ENCODE peak calls at places on chromosomes 13 and 19, in six cellular contexts. E, G, P, X, V and J are unnamed samples.

GRCh38 chr19:17944301-17944700 is 11.5 kb downstream of the CCDC124 start:
- DNase-seq in X (peak), P (no peak), E (peak), V (no peak), G (no peak), J (peak)

GRCh38 chr19:13965926-13966683 is 13.8 kb downstream of the DCAF15 start:
- DNase-seq in E (no peak), V (no peak), G (no peak), X (no peak), P (no peak), J (no peak)

GRCh38 chr13:97261254-97262015 is 39.3 kb downstream of the MBNL2 start:
- DNase-seq in G (no peak), X (no peak), P (no peak), E (no peak), V (no peak), J (no peak)

GRCh38 chr19:44718441-44719261 is 19.7 kb downstream of the CEACAM16 start:
- DNase-seq in V (peak), G (no peak), E (peak), P (peak), X (peak), J (no peak)

GRCh38 chr13:77377016-77377415 is 50.1 kb upstream of the MYCBP2 start:
- DNase-seq in E (no peak), G (no peak), P (no peak), V (no peak), X (no peak), J (no peak)

GRCh38 chr19:834216-834615 is 6.6 kb downstream of the AZU1 start:
- DNase-seq in X (no peak), G (no peak), V (no peak), E (no peak), P (no peak), J (no peak)

GRCh38 chr13:51453959-51454703 is 1.3 kb upstream of the INTS6 start:
- DNase-seq in E (peak), X (no peak), V (no peak), P (peak), G (peak), J (no peak)

GRCh38 chr13:80871481-80871880 is 530.6 kb upstream of the SPRY2 start:
- DNase-seq in G (no peak), V (no peak), E (peak), P (no peak), X (no peak), J (no peak)

GRCh38 chr13:106570354-106570822 is 2.5 kb upstream of the ARGLU1 start:
- DNase-seq in V (peak), E (no peak), P (peak), G (peak), X (no peak), J (peak)

GRCh38 chr19:40163541-40164129 is 27.6 kb upstream of the MAP3K10 start:
- DNase-seq in X (no peak), G (no peak), E (no peak), V (no peak), P (no peak), J (no peak)

GRCh38 chr19:51247972-51248371 is 2.9 kb upstream of the SIGLECL1 start:
- DNase-seq in X (no peak), V (no peak), G (no peak), P (no peak), E (no peak), J (no peak)

GRCh38 chr19:2381151-2381822 is 21.2 kb downstream of the TMPRSS9 start:
- DNase-seq in P (no peak), E (peak), X (no peak), V (no peak), G (no peak), J (no peak)

GRCh38 chr13:46575321-46575721 is 22.4 kb downstream of the LRCH1 start:
- DNase-seq in G (no peak), E (no peak), P (no peak), V (no peak), X (no peak), J (no peak)

GRCh38 chr19:6674868-6675305 is 4.9 kb upstream of the TNFSF14 start:
- DNase-seq in G (peak), P (peak), X (peak), E (peak), V (peak), J (peak)

GRCh38 chr13:44221657-44222056 is 152.0 kb upstream of the SERP2 start:
- DNase-seq in V (no peak), E (no peak), P (no peak), X (no peak), G (no peak), J (no peak)

DNA sequence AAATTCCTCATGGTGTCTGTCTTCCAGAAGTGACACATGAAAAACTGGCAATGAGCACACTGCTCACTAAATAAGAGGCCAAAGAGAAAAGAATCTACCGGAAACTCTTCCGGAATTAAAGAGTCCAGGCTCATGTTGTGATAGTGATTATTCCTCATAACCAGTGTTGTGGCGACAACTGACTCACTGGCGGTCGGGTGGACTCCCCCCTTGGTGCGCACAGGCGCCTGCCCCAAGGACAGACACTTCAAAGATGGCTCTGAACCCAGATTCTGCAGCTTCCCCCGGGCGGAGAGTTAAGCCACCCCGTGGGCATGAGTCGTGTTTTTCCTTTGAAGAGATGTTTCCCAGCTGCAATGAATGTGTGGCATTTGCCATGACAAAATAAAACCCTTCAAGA is 10.3 kb downstream of the IL17D start:
- DNase-seq in E (peak), V (peak), G (no peak), X (no peak), P (no peak), J (no peak)
- H3K4me3 ChIP-seq in E (no peak), V (peak), G (no peak), X (no peak), P (no peak), J (no peak)

DNA sequence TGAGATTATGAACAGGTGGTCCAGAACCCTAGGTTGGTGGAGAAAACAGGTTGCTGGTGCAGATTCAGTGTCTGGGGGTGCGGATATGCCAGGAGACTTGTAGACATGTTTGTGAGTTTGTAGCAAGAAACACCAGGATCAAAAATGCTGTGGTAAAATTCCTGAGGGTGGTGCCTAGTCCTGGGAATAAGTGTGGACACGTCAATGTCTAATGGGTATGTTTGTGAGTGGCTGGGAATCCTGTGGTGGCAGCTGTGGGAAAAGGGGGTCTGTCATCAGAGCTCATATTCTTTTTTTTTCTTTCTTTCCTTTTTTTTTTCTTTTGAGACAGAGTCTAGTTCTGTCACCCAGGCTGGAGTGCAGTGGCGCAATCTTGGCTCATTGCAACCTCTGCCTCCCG is 7.2 kb downstream of the ZNF708 start:
- DNase-seq in G (no peak), V (no peak), E (peak), P (no peak), X (no peak), J (no peak)
- TF ChIP-seq CTCF in G (no peak), V (no peak), E (no peak), P (no peak), X (no peak), J (no peak)

DNA sequence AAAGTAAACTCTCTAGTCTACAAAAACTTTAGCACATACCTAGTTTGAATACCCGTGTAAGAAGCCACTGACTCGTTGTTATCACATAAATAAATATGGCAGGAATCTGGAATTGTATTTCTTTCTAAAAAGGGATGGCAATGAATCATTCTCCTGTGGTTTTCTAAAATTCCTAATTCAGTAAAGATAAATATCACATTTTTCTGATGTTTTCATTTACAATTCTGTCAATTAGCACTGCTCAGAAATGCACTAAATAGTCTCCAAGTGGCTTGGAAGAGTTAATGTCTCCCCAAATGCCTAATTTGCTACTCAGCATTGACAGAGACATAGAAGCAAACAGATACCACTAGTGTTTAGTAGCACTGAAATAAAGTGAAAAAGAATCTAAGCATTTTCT is 547.7 kb upstream of the SLITRK1 start:
- DNase-seq in G (no peak), X (no peak), V (no peak), P (no peak), E (peak), J (no peak)
- H3K4me3 ChIP-seq in G (no peak), X (no peak), V (no peak), P (no peak), E (no peak), J (no peak)

DNA sequence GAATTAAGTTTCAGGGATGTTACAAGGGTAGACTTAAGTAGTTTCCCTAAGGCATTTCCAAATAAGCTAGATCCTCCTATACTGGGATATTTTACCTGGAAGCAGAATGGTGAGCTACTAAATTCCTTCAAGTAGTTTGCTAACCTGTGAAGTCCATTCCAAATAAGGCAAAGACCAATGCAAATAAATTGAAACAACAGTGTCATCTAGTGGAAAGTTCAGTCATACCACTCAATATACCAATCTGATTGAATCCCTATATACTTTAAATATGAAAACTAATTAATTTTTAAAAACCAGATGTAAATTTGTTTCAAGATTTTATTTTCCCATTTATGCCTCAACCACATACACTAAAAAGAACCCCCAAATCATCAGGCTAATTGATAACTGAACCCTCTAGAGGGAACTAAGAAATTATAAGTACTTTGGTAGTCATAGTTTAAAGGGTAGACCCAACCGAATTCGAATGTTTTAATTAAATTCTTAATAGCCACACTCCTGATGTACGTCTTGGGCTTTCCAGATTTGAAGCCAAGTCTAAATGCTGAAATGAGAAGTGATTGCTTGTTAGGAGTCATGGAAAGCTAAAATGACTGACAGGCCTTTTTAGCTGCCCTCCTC is 223.7 kb downstream of the TBC1D4 start:
- DNase-seq in V (no peak), G (no peak), X (peak), P (peak), E (peak), J (no peak)
- TF ChIP-seq CTCF in V (peak), G (no peak), X (peak), P (peak), E (peak), J (peak)

DNA sequence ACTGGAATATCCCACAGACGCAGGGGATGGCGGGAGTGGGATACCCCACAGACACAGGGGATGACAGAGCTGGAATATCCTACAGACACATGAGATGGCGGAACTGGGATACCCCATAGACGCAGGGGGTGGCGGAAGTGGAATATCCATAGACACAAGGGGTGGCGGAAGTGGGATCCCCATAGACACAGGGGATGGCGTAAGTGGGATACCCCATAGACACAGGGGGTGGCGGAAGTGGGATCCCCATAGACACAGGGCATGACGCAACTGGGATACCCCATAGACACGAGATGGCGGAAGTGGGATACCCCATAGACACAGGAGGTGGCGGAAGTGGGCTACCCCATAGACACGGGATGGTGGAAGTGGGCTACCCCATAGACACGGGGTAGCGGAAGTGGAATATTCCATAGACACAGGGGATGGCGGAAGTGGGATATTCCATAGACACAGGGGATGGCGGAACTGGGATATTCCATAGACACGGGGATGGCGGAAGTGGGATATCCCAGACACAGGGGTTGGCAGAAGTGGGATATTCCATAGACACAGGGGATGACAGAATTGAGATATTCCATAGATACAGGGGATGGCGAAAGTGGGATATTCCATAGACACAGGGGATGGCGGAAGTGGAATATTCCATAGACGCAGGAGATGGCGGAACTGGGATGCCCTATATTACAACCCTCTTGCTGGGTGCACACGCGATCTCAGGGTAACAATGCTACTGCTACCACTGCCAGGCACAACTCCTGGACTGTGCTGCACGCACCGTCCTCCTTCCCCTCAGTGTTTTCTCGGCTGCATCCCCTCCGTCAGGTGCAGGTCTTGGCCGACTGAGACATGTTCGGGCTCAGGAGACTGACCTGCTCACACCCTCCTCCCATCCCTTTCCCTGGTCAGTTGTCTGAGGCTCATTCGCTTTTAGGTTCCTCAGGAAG is 28.1 kb downstream of the ZNF787 start:
- DNase-seq in E (no peak), X (no peak), G (no peak), P (no peak), V (no peak), J (no peak)
- H3K4me3 ChIP-seq in E (no peak), X (no peak), G (no peak), P (no peak), V (no peak), J (no peak)

GRCh38 chr13:45267215-45267614 is 66.4 kb upstream of the KCTD4 start:
- DNase-seq in E (no peak), V (no peak), X (no peak), G (no peak), P (no peak), J (no peak)

DNA sequence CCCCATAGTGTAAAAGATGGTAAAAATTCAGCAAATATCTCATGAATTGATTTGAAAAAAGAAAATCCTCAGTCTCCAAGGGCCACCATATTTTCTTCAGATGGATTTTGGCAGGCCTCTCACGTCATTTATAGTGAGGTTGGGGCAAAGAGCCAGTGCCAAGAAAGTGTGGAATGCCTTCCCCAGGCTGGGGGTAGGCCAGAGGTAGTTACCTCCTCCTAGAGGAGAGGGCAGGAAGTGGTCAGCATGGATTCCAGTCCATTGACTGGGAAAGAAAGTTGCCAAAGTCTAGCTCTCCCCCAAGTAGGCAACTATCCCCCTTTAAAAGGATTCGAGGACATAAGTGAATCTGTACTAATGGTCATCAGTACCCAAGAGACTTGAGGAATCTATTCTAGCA is 68.4 kb upstream of the KCTD4 start:
- DNase-seq in P (peak), E (peak), V (no peak), G (no peak), X (no peak), J (no peak)
- TF ChIP-seq CTCF in P (peak), E (no peak), V (no peak), G (no peak), X (no peak), J (no peak)

GRCh38 chr19:49580264-49581006 is at the start of gene NOSIP:
- DNase-seq in P (peak), G (peak), E (peak), V (peak), X (peak), J (peak)

GRCh38 chr19:49583239-49583638 is 2.1 kb downstream of the PRRG2 start:
- DNase-seq in E (no peak), G (no peak), X (no peak), V (no peak), P (no peak), J (no peak)

GRCh38 chr19:49579947-49580263 is 451 bp downstream of the NOSIP start:
- DNase-seq in E (no peak), X (no peak), V (no peak), P (no peak), G (no peak), J (no peak)

GRCh38 chr19:49581007-49581508 is at the start of gene PRRG2:
- DNase-seq in G (no peak), V (no peak), P (peak), X (no peak), E (no peak), J (no peak)

GRCh38 chr19:49579193-49579592 is 1.2 kb downstream of the NOSIP start:
- DNase-seq in V (no peak), E (no peak), X (no peak), P (no peak), G (no peak), J (no peak)
- H3K4me3 ChIP-seq in V (peak), E (peak), X (peak), P (peak), G (no peak), J (peak)

GRCh38 chr19:33245948-33246728 is 20.5 kb upstream of the SLC7A10 start:
- DNase-seq in P (peak), E (no peak), V (no peak), X (no peak), G (no peak), J (no peak)
- TF ChIP-seq CTCF in P (peak), E (peak), V (peak), X (peak), G (no peak), J (peak)

GRCh38 chr19:27793644-27794443 is 1419.1 kb downstream of the UQCRFS1 start:
- DNase-seq in E (peak), P (peak), V (peak), G (peak), X (peak), J (peak)
- H3K4me3 ChIP-seq in E (peak), P (peak), V (peak), G (peak), X (peak), J (peak)